ENCODE peak calls at places on chromosomes 12 and 14, in six cellular contexts. U is A549, V is PC-9, T is adrenal gland, J is body of pancreas, Y is transverse colon. Z is an unnamed sample.

GRCh38 chr12:6852651-6853354 is 853 bp downstream of the USP5 start:
- DNase-seq in U (peak; percentile 48), V (peak; percentile 75), T (peak; percentile 71), J (no peak), Y (peak; percentile 50), Z (no peak)

GRCh38 chr14:36661506-36662257 is at the start of gene PAX9:
- DNase-seq in U (peak; percentile 88), V (peak; percentile 75), T (peak; percentile 66), J (peak; percentile 83), Y (peak; percentile 86), Z (peak; percentile 18)

GRCh38 chr14:87874676-87875075 is 118.3 kb downstream of the GALC start:
- DNase-seq in U (no peak), V (no peak), T (no peak), J (no peak), Y (no peak), Z (no peak)

GRCh38 chr12:46752396-46752795 is 73.4 kb downstream of the SLC38A4 start:
- DNase-seq in U (no peak), V (peak; percentile 70), T (no peak), J (no peak), Y (no peak), Z (no peak)

GRCh38 chr12:92624236-92624635 is 78.6 kb upstream of the PLEKHG7 start:
- DNase-seq in U (peak; percentile 17), V (peak; percentile 80), T (no peak), J (no peak), Y (no peak), Z (peak; percentile 11)

GRCh38 chr12:44774815-44775411 is 101.2 kb downstream of the NELL2 start:
- DNase-seq in U (peak; percentile 3), V (no peak), T (peak; percentile 45), J (peak; percentile 17), Y (peak; percentile 29), Z (no peak)

GRCh38 chr14:61564623-61565091 is 130.7 kb upstream of the HIF1A start:
- DNase-seq in U (peak; percentile 79), V (peak; percentile 99), T (no peak), J (no peak), Y (no peak), Z (peak; percentile 84)

GRCh38 chr14:62662811-62663477 is 382.3 kb downstream of the KCNH5 start:
- DNase-seq in U (no peak), V (no peak), T (no peak), J (no peak), Y (no peak), Z (no peak)

GRCh38 chr12:8677362-8677761 is 14.7 kb upstream of the MFAP5 start:
- DNase-seq in U (no peak), V (no peak), T (no peak), J (no peak), Y (no peak), Z (no peak)

GRCh38 chr12:96177013-96177412 is 17.2 kb upstream of the ELK3 start:
- DNase-seq in U (no peak), V (no peak), T (no peak), J (no peak), Y (no peak), Z (no peak)

GRCh38 chr12:10409387-10409786 is at the start of gene KLRC4:
- DNase-seq in U (no peak), V (no peak), T (no peak), J (no peak), Y (no peak), Z (no peak)

GRCh38 chr14:75888933-75889332 is 92.9 kb downstream of the TGFB3 start:
- DNase-seq in U (no peak), V (no peak), T (no peak), J (no peak), Y (no peak), Z (no peak)

GRCh38 chr14:101066826-101067508 is 163.4 kb upstream of the RTL1 start:
- DNase-seq in U (no peak), V (no peak), T (peak; percentile 16), J (peak; percentile 8), Y (peak; percentile 1), Z (no peak)

GRCh38 chr12:86719381-86719780 is 463.2 kb upstream of the MGAT4C start:
- DNase-seq in U (no peak), V (no peak), T (no peak), J (no peak), Y (no peak), Z (no peak)

GRCh38 chr14:100783630-100784321 is 42.1 kb upstream of the MEG3 start:
- DNase-seq in U (no peak), V (no peak), T (no peak), J (no peak), Y (no peak), Z (no peak)

GRCh38 chr12:93339695-93340094 is 38.0 kb upstream of the NUDT4 start:
- DNase-seq in U (no peak), V (no peak), T (no peak), J (no peak), Y (no peak), Z (no peak)

GRCh38 chr12:2439332-2440100 is 355.3 kb upstream of the FKBP4 start:
- DNase-seq in U (no peak), V (no peak), T (no peak), J (no peak), Y (no peak), Z (no peak)

GRCh38 chr14:65251213-65251612 is 148.9 kb upstream of the MAX start:
- DNase-seq in U (no peak), V (peak; percentile 78), T (no peak), J (no peak), Y (no peak), Z (peak; percentile 84)

GRCh38 chr14:95330591-95331370 is 11.1 kb upstream of the CLMN start:
- DNase-seq in U (no peak), V (no peak), T (no peak), J (no peak), Y (no peak), Z (no peak)

GRCh38 chr14:66247662-66248061 is 238.5 kb upstream of the CCDC196 start:
- DNase-seq in U (no peak), V (no peak), T (no peak), J (no peak), Y (no peak), Z (no peak)

GRCh38 chr14:61462566-61463195 is 141.3 kb downstream of the PRKCH start:
- DNase-seq in U (no peak), V (peak; percentile 83), T (no peak), J (no peak), Y (no peak), Z (no peak)

DNA sequence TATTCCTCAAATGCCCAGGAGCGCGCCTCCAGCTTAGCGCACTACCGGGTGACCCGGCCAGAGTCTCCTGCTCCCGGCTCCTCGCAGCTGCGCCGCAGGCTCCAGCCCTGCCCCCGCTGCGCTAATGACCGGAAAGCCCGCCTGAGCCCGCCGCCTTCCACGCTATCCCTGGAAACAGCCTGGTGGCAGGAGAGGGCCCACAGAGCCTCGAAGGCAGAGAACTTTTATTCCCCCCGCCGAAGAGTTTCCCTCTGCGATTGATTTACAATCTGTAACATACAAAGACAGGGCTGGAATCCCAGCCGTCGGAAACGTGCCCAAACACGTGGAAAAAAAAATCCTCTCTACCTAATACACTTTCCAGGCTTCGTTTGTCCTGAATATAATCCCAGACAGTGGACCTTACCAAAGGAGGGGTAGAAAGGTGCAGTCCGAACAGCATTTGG is 1.5 kb downstream of the COL2A1 start:
- DNase-seq in U (no peak), V (no peak), T (no peak), J (peak; percentile 49), Y (peak; percentile 37), Z (no peak)
- H3K4me3 ChIP-seq in U (peak overlapping the region; percentile 46), V (no peak overlapping the region), T (peak overlapping the region; percentile 66), J (no peak overlapping the region), Y (no peak overlapping the region), Z (no peak overlapping the region)

GRCh38 chr14:22596354-22596879 is 1.7 kb upstream of the ABHD4 start:
- DNase-seq in U (no peak), V (no peak), T (no peak), J (no peak), Y (no peak), Z (no peak)

GRCh38 chr14:22597771-22598098 is 365 bp upstream of the ABHD4 start:
- DNase-seq in U (no peak), V (no peak), T (no peak), J (no peak), Y (no peak), Z (no peak)

GRCh38 chr14:22598896-22599244 is 770 bp downstream of the ABHD4 start:
- DNase-seq in U (peak; percentile 81), V (peak; percentile 65), T (peak; percentile 61), J (peak; percentile 80), Y (peak; percentile 60), Z (peak; percentile 28)

GRCh38 chr14:22598099-22598895 is at the start of gene ABHD4:
- DNase-seq in U (peak; percentile 78), V (peak; percentile 46), T (peak; percentile 81), J (peak; percentile 87), Y (peak; percentile 89), Z (no peak)

GRCh38 chr14:22597265-22597664 is 835 bp upstream of the ABHD4 start:
- DNase-seq in U (no peak), V (no peak), T (no peak), J (no peak), Y (no peak), Z (no peak)
- H3K4me3 ChIP-seq in U (peak overlapping the region; percentile 84), V (peak overlapping the region; percentile 93), T (peak overlapping the region; percentile 83), J (no peak overlapping the region), Y (no peak overlapping the region), Z (no peak overlapping the region)

DNA sequence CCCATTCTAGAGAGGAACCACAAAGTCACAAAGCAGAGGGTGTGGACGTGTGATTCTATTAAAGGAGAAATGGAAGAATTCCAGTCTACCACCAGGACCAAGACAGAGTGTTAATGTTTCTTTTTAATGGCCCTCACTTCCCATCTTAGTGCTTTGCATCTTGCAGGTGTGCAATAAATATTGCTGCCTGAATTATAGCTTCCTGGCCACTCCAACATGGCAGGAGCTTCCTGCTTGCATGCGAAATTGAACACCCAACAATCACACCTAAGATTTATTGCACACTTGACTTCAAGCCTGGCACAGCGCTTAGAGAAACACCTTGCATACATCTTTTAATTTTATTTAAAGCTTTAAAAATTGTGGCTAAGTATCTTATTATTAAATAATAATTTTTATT is 22.5 kb upstream of the PPP1CC start:
- DNase-seq in U (no peak), V (no peak), T (no peak), J (no peak), Y (peak; percentile 32), Z (no peak)
- H3K4me3 ChIP-seq in U (no peak overlapping the region), V (no peak overlapping the region), T (no peak overlapping the region), J (no peak overlapping the region), Y (no peak overlapping the region), Z (no peak overlapping the region)

GRCh38 chr14:105629886-105630215 is 103.5 kb downstream of the TMEM121 start:
- DNase-seq in U (no peak), V (no peak), T (no peak), J (no peak), Y (no peak), Z (no peak)
- H3K4me3 ChIP-seq in U (no peak overlapping the region), V (no peak overlapping the region), T (no peak overlapping the region), J (no peak overlapping the region), Y (no peak overlapping the region), Z (no peak overlapping the region)

DNA sequence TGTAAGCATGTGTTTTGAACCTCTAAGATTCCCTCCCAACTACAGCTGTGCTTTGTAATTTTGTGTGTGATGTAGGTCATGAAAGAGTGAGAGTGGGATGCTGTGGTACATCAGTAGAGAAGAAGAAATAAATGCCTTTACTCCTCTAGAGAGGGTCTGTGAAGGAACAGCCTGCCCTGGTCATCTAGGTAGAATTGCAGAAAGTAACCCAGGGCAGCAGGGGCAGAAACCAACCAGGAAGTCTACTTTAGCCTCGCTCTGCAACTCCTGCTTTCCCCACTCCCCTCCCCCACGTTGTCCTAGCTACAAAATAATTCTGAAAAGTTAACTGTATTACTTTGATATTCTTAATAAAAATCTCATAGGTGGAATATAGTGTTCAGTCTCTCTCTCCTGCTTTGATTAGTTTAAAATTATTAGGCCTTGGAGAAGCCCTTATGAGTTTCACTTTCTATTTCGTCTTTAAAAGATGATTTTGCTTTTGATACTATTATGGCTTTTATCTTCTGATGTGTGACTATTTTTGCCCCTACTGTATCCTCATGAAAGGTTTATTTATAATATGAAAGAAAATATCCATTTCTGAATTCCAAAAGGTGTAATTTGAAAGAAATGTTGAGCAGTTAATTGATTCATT is 7.6 kb downstream of the TBK1 start:
- DNase-seq in U (no peak), V (no peak), T (no peak), J (no peak), Y (no peak), Z (no peak)
- H3K4me3 ChIP-seq in U (peak overlapping the region; percentile 12), V (no peak overlapping the region), T (peak overlapping the region; percentile 49), J (no peak overlapping the region), Y (no peak overlapping the region), Z (no peak overlapping the region)

Z was measured in astrocyte of the cerebellum.